ENCODE peak calls at places on chromosomes 16 and 17, in eight cellular contexts. Z is activated CD8-positive, alpha-beta memory T cell treated with anti-CD3 and anti-CD28 coated beads for 24 hours; L is neuronal stem cell; G is AG10803; J is CD4-positive, CD25-positive, alpha-beta regulatory T cell; D is NCI-H345; H is natural killer cell treated with Interleukin-12 subunit alpha and Interleukin-12 subunit beta and Interleukin-15 and Interleukin-18, amount 100 ng/mL, for 72 hours; O is activated CD4-positive, alpha-beta T cell treated with anti-CD3 and anti-CD28 coated beads, Interleukin-2, amount 10 ng/mL, durations not matched to agents 24 days and 14 days. C is an unnamed sample.

GRCh38 chr16:82841108-82841507 is 214.3 kb downstream of the CDH13 start:
- DNase-seq in J (no peak), L (no peak), D (no peak), Z (no peak), O (no peak), G (no peak), H (no peak), C (no peak)

GRCh38 chr17:40290629-40291296 is 3.1 kb downstream of the CDC6 start:
- DNase-seq in H (no peak), O (peak), D (peak), L (no peak), G (peak), Z (no peak), J (peak), C (peak)

GRCh38 chr16:4947722-4948503 is 10.2 kb upstream of the SEC14L5 start:
- DNase-seq in L (peak), H (no peak), Z (no peak), D (peak), O (no peak), J (no peak), G (no peak), C (no peak)

GRCh38 chr16:53922805-53923645 is 219.1 kb downstream of the FTO start:
- DNase-seq in G (no peak), Z (no peak), L (no peak), J (no peak), O (no peak), D (peak), H (no peak), C (peak)

GRCh38 chr17:82520041-82520910 is 744 bp downstream of the FOXK2 start:
- DNase-seq in D (peak), G (no peak), Z (peak), L (no peak), J (peak), O (peak), H (no peak), C (peak)

GRCh38 chr16:89363621-89364393 is 126.6 kb downstream of the ANKRD11 start:
- DNase-seq in L (no peak), D (no peak), J (no peak), H (peak), O (peak), G (peak), Z (no peak), C (peak)

GRCh38 chr17:83183150-83183820 is 103.9 kb downstream of the METRNL start:
- DNase-seq in L (no peak), O (no peak), H (no peak), D (no peak), G (no peak), J (no peak), Z (peak), C (no peak)

GRCh38 chr16:67294927-67295326 is 15.6 kb downstream of the PLEKHG4 start:
- DNase-seq in Z (no peak), J (no peak), D (no peak), L (no peak), G (peak), O (no peak), H (peak), C (peak)

GRCh38 chr17:39666601-39667261 is 1.5 kb upstream of the PNMT start:
- DNase-seq in Z (no peak), O (no peak), J (no peak), L (no peak), G (no peak), D (no peak), H (no peak), C (no peak)

GRCh38 chr16:85947511-85948509 is 48.8 kb downstream of the IRF8 start:
- DNase-seq in Z (no peak), O (peak), D (no peak), L (no peak), J (no peak), H (no peak), G (no peak), C (no peak)

GRCh38 chr17:49980703-49981197 is 11.8 kb downstream of the DLX4 start:
- DNase-seq in O (no peak), G (no peak), H (no peak), L (no peak), J (no peak), D (no peak), Z (no peak), C (no peak)

GRCh38 chr16:56558024-56558747 is 6.7 kb upstream of the MT4 start:
- DNase-seq in O (no peak), L (no peak), G (peak), D (no peak), H (no peak), J (no peak), Z (no peak), C (peak)

GRCh38 chr16:70678898-70679652 is 6.8 kb downstream of the MTSS2 start:
- DNase-seq in Z (no peak), H (no peak), O (no peak), D (no peak), G (no peak), J (no peak), L (no peak), C (no peak)

C was measured in fibroblast of lung.